ENCODE peak calls at places on chromosomes 12 and 14, in four cellular contexts. K is HL-60, O is K562, I is GM12878. S is an unnamed sample.

GRCh38 chr12:66776974-66777373 is 98.1 kb upstream of the GRIP1 start:
- DNase-seq in I (peak), O (no peak), K (no peak), S (peak)

GRCh38 chr14:75489480-75489837 is 32.8 kb upstream of the BATF start:
- DNase-seq in O (no peak), K (no peak), I (no peak), S (no peak)

GRCh38 chr14:34993444-34993843 is 10.7 kb downstream of the SRP54 start:
- DNase-seq in I (no peak), O (no peak), K (no peak), S (no peak)

GRCh38 chr14:72777636-72778035 is 116.3 kb downstream of the DPF3 start:
- DNase-seq in O (no peak), I (no peak), K (no peak), S (no peak)

GRCh38 chr12:71439613-71440392 is at the start of gene LGR5:
- DNase-seq in O (no peak), K (no peak), I (no peak), S (peak)

GRCh38 chr12:52147367-52147972 is 44.3 kb downstream of the KRT80 start:
- DNase-seq in O (peak), K (no peak), I (no peak), S (no peak)

GRCh38 chr12:76096079-76096651 is 11.7 kb upstream of the NAP1L1 start:
- DNase-seq in K (no peak), O (no peak), I (no peak), S (no peak)

GRCh38 chr12:57152408-57153038 is 5.1 kb upstream of the LRP1-AS start:
- DNase-seq in O (no peak), K (no peak), I (no peak), S (no peak)

GRCh38 chr12:11162494-11162893 is 8.5 kb upstream of the SMIM10L1 start:
- DNase-seq in K (no peak), I (no peak), O (no peak), S (no peak)

GRCh38 chr14:94485944-94486841 is 10.2 kb upstream of the SERPINA9 start:
- DNase-seq in K (peak), I (no peak), O (peak), S (peak)

GRCh38 chr12:50841654-50842531 is 833 bp upstream of the TMPRSS12 start:
- DNase-seq in K (no peak), O (no peak), I (no peak), S (no peak)

GRCh38 chr12:42728770-42729531 is 139.4 kb upstream of the PRICKLE1 start:
- DNase-seq in K (no peak), I (no peak), O (no peak), S (no peak)

GRCh38 chr12:65922077-65922476 is 97.8 kb downstream of the HMGA2 start:
- DNase-seq in K (no peak), I (no peak), O (no peak), S (no peak)

GRCh38 chr12:109130755-109131521 is 14.6 kb downstream of the ACACB start:
- DNase-seq in O (no peak), K (no peak), I (no peak), S (no peak)

GRCh38 chr12:68587448-68587873 is 23.2 kb upstream of the RAP1B start:
- DNase-seq in K (peak), O (no peak), I (peak), S (peak)

GRCh38 chr14:64960762-64961276 is 11.3 kb downstream of the RAB15 start:
- DNase-seq in O (peak), I (no peak), K (no peak), S (no peak)

GRCh38 chr12:109944975-109945374 is 44.9 kb downstream of the TCHP start:
- DNase-seq in O (no peak), I (no peak), K (no peak), S (no peak)

GRCh38 chr12:68621092-68622081 is 10.7 kb downstream of the RAP1B start:
- DNase-seq in K (no peak), I (no peak), O (no peak), S (no peak)

GRCh38 chr12:49891012-49891411 is 12.7 kb downstream of the FAIM2 start:
- DNase-seq in I (no peak), K (no peak), O (no peak), S (no peak)

GRCh38 chr12:124126950-124127349 is 153.9 kb downstream of the ZNF664 start:
- DNase-seq in O (no peak), K (no peak), I (peak), S (no peak)

GRCh38 chr12:124129132-124129531 is 156.1 kb downstream of the ZNF664 start:
- DNase-seq in I (no peak), K (no peak), O (no peak), S (no peak)

GRCh38 chr12:124131671-124132058 is 158.7 kb downstream of the ZNF664 start:
- DNase-seq in O (no peak), K (no peak), I (no peak), S (no peak)

GRCh38 chr12:124125472-124125871 is 152.5 kb downstream of the ZNF664 start:
- DNase-seq in O (no peak), K (no peak), I (peak), S (no peak)

GRCh38 chr12:124130717-124131670 is 158.0 kb downstream of the ZNF664 start:
- DNase-seq in K (no peak), O (no peak), I (peak), S (no peak)
- TF ChIP-seq SPI1 in K (no peak), O (no peak), I (no peak), S (no peak)

DNA sequence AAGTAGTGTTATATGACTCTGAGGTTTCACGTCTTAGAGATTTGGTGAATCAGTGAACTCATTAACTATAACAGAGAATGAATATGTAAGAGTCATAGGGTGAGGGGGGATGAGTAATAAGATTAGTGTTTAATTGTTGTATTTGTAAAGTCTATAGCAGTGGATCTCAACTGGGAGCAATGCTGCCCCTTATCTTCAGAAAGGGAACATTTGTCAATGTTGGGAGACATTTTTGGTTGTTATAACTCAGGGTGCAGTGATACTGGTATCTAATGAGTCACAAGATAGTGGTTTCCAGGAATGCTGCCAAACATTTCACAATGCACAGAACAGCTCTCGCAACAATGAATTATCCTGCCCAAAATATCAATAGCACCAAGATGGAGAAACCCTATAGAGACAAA is 1193.7 kb downstream of the GALC start:
- DNase-seq in O (no peak), K (no peak), I (no peak), S (no peak)
- TF ChIP-seq SPI1 in O (no peak), K (no peak), I (no peak), S (no peak)

GRCh38 chr14:21933681-21934080 is 260.1 kb upstream of the OR4E1 start:
- DNase-seq in O (no peak), K (no peak), I (no peak), S (no peak)
- TF ChIP-seq SPI1 in O (no peak), K (no peak), I (no peak), S (no peak)

GRCh38 chr12:54937376-54937775 is 47.2 kb downstream of the TESPA1 start:
- DNase-seq in O (no peak), I (no peak), K (no peak), S (no peak)
- TF ChIP-seq SPI1 in O (no peak), I (no peak), K (no peak), S (no peak)

DNA sequence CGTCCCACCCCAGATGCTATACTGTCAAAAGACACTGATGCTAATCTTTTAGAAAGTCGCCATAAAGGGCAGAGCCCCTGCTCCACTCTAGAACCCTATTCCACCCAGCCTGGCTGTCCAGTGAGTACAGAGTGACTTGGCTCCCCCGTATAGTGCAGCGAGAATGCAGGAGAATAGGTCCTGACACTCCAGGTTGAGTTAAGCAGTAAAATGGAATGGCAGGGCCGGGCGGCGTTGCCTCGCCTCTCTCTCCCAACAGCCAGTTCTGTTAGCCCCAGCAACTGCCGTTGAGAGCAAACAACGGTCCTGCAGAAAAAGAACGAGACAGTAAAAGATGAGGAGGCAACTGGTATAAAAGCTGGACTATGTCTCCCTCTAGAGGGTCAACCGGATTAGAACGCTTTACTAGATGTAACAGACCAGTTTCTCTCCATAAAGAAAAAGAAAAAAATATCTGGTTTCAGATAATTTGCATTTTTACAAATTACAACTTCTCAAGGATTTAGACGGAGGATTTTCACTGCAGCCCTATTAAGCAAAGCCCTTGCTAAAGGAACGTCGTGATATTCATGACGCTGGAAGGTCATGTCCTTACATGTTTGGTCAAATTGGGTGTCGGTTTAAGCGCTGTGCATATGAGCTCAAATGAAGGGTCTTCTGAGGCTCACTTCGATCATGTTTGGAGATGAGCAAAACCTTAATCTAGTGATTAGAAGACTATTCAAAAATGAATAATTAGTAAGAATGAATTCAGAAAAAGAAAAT is 67.5 kb upstream of the USP15 start:
- DNase-seq in I (peak), O (peak), K (peak), S (peak)
- TF ChIP-seq SPI1 in I (no peak), O (no peak), K (no peak), S (no peak)

S was measured in GM12891.